ENCODE peak calls at places on chromosomes 1 and 21, in ten cellular contexts. P is T47D; K is stimulated activated CD8-positive, alpha-beta memory T cell treated with anti-CD3 and anti-CD28 coated beads, Interleukin-2, amount 100 ng/mL, for 1 hour; N is coronary artery; B is activated CD4-positive, alpha-beta T cell treated with anti-CD3 and anti-CD28 coated beads, Interleukin-2, amount 50 U/mL, for 4 hours; T is heart right ventricle; L is endothelial cell of umbilical vein; G is memory B cell; D is cardiac fibroblast; I is retina. Z is an unnamed sample.
A peak's percentile ranks its signal among the peaks of the same experiment; 100 is the strongest.

GRCh38 chr1:235993652-235994051 is 71.2 kb downstream of the NID1 start:
- DNase-seq in L (no peak), T (no peak), D (no peak), G (no peak), I (no peak), P (no peak), B (no peak), N (no peak), K (no peak), Z (no peak)

GRCh38 chr1:90730247-90731022 is 13.3 kb upstream of the BARHL2 start:
- DNase-seq in T (no peak), L (no peak), B (no peak), G (no peak), K (no peak), I (peak; percentile 87), P (no peak), N (no peak), D (peak; percentile 6), Z (no peak)

GRCh38 chr21:45551316-45551715 is 9.1 kb upstream of the SLC19A1 start:
- DNase-seq in P (no peak), B (peak; percentile 31), K (no peak), I (no peak), D (peak; percentile 92), T (no peak), N (no peak), L (peak; percentile 91), G (no peak), Z (peak; percentile 96)

GRCh38 chr1:58548381-58548780 is 1.9 kb upstream of the OMA1 start:
- DNase-seq in B (no peak), I (no peak), G (no peak), N (no peak), P (no peak), L (no peak), D (peak; percentile 11), K (no peak), T (no peak), Z (no peak)

GRCh38 chr21:45332981-45333582 is 45.4 kb upstream of the POFUT2 start:
- DNase-seq in T (no peak), N (no peak), G (no peak), D (no peak), B (no peak), P (no peak), I (no peak), L (no peak), K (no peak), Z (no peak)

GRCh38 chr1:40748841-40749718 is 34.5 kb upstream of the KCNQ4 start:
- DNase-seq in L (no peak), T (no peak), N (no peak), G (no peak), I (no peak), B (no peak), D (no peak), K (no peak), P (no peak), Z (no peak)

GRCh38 chr1:113659010-113659409 is 100.3 kb downstream of the PHTF1 start:
- DNase-seq in L (peak; percentile 83), B (no peak), G (no peak), K (no peak), N (no peak), P (no peak), I (peak; percentile 75), T (no peak), D (no peak), Z (peak; percentile 41)

GRCh38 chr1:119091618-119092017 is 48.8 kb downstream of the WARS2 start:
- DNase-seq in K (no peak), I (no peak), P (no peak), N (no peak), B (no peak), G (no peak), L (no peak), D (no peak), T (no peak), Z (no peak)

GRCh38 chr1:5724847-5725246 is 267.4 kb downstream of the NPHP4 start:
- DNase-seq in G (no peak), N (no peak), D (no peak), P (no peak), T (peak; percentile 27), K (no peak), I (no peak), B (no peak), L (no peak), Z (no peak)

GRCh38 chr21:35189077-35189863 is 140.2 kb upstream of the RUNX1 start:
- DNase-seq in T (no peak), G (peak; percentile 57), L (no peak), N (no peak), I (no peak), B (no peak), K (no peak), D (peak; percentile 70), P (no peak), Z (no peak)

GRCh38 chr21:39720126-39720778 is 24.7 kb upstream of the IGSF5 start:
- DNase-seq in G (no peak), T (no peak), I (no peak), D (no peak), K (no peak), B (no peak), P (no peak), L (no peak), N (no peak), Z (no peak)

GRCh38 chr1:173527151-173527826 is 50.2 kb downstream of the PRDX6 start:
- DNase-seq in D (peak; percentile 84), L (no peak), N (no peak), P (no peak), K (no peak), B (no peak), I (no peak), G (no peak), T (no peak), Z (no peak)

GRCh38 chr1:163337631-163338030 is 15.9 kb downstream of the NUF2 start:
- DNase-seq in N (no peak), B (no peak), I (no peak), T (no peak), D (peak; percentile 83), G (no peak), L (no peak), K (no peak), P (no peak), Z (no peak)

GRCh38 chr1:14242870-14243269 is 355.6 kb upstream of the KAZN start:
- DNase-seq in P (no peak), D (no peak), K (no peak), T (no peak), L (no peak), N (no peak), B (no peak), G (no peak), I (no peak), Z (no peak)

GRCh38 chr1:25462732-25463131 is 32.0 kb downstream of the MACO1 start:
- DNase-seq in K (no peak), G (no peak), B (no peak), L (peak; percentile 68), P (no peak), I (no peak), N (no peak), D (peak; percentile 3), T (no peak), Z (peak; percentile 21)

GRCh38 chr1:69688178-69688577 is 120.5 kb downstream of the LRRC7 start:
- DNase-seq in P (no peak), I (no peak), D (no peak), B (no peak), G (no peak), T (no peak), N (no peak), L (no peak), K (no peak), Z (no peak)

GRCh38 chr1:169363046-169363756 is 4.4 kb downstream of the NME7 start:
- DNase-seq in P (no peak), N (no peak), L (peak; percentile 56), I (no peak), G (no peak), D (peak; percentile 95), K (no peak), B (no peak), T (no peak), Z (peak; percentile 45)

GRCh38 chr21:33767236-33767635 is 124.9 kb downstream of the ITSN1 start:
- DNase-seq in P (no peak), K (no peak), N (no peak), B (no peak), L (no peak), T (no peak), G (no peak), D (peak; percentile 39), I (no peak), Z (no peak)

GRCh38 chr1:40389871-40390560 is 16.5 kb downstream of the SMAP2 start:
- DNase-seq in G (no peak), T (no peak), L (no peak), D (peak; percentile 74), P (no peak), N (no peak), I (no peak), B (no peak), K (no peak), Z (no peak)